ENCODE peak calls at places on chromosomes 7 and 10, in ten cellular contexts. N is astrocyte of the cerebellum, O is PC-9, D is fibroblast of lung, X is AG09319, M is fibroblast of pulmonary artery, V is WERI-Rb-1, U is brain microvascular endothelial cell, R is HL-60, Q is tibial nerve. E is an unnamed sample.
A peak's percentile ranks its signal among the peaks of the same experiment; 100 is the strongest.

GRCh38 chr7:5172196-5172800 is 17.7 kb upstream of the WIPI2 start:
- DNase-seq in N (no peak), X (no peak), R (no peak), U (no peak), Q (no peak), V (no peak), O (no peak), D (peak; percentile 20), M (no peak), E (no peak)

GRCh38 chr10:61197022-61197421 is 253.0 kb upstream of the RHOBTB1 start:
- DNase-seq in X (no peak), O (no peak), N (no peak), M (no peak), Q (no peak), D (peak; percentile 13), V (no peak), R (no peak), U (no peak), E (no peak)

GRCh38 chr10:120480065-120480600 is 23.1 kb downstream of the PLPP4 start:
- DNase-seq in U (no peak), N (no peak), M (no peak), X (no peak), O (no peak), R (no peak), Q (peak; percentile 1), D (peak; percentile 29), V (peak; percentile 70), E (no peak)

GRCh38 chr10:86401588-86402282 is 35.1 kb upstream of the GRID1 start:
- DNase-seq in N (no peak), U (no peak), X (no peak), O (no peak), D (no peak), V (no peak), Q (no peak), M (no peak), R (no peak), E (no peak)

GRCh38 chr7:65972976-65973375 is 9.0 kb downstream of the GUSB start:
- DNase-seq in X (no peak), O (no peak), D (no peak), N (no peak), U (no peak), V (no peak), Q (no peak), M (no peak), R (no peak), E (no peak)

GRCh38 chr7:105623906-105624305 is 42.6 kb upstream of the EFCAB10 start:
- DNase-seq in U (no peak), O (no peak), D (no peak), R (no peak), V (no peak), N (no peak), X (no peak), Q (no peak), M (no peak), E (no peak)

GRCh38 chr10:49446031-49446430 is 50.1 kb upstream of the DRGX start:
- DNase-seq in U (peak; percentile 34), N (no peak), Q (no peak), R (no peak), X (no peak), V (no peak), M (peak; percentile 42), D (peak; percentile 56), O (no peak), E (no peak)

GRCh38 chr7:9796241-9796640 is 1177.4 kb upstream of the PHF14 start:
- DNase-seq in N (no peak), Q (no peak), M (no peak), U (no peak), V (no peak), X (no peak), R (no peak), O (no peak), D (no peak), E (no peak)

GRCh38 chr10:123926401-123927264 is 35.0 kb upstream of the CPXM2 start:
- DNase-seq in O (no peak), X (no peak), Q (no peak), D (no peak), N (no peak), V (no peak), U (peak; percentile 1), R (no peak), M (no peak), E (no peak)

DNA sequence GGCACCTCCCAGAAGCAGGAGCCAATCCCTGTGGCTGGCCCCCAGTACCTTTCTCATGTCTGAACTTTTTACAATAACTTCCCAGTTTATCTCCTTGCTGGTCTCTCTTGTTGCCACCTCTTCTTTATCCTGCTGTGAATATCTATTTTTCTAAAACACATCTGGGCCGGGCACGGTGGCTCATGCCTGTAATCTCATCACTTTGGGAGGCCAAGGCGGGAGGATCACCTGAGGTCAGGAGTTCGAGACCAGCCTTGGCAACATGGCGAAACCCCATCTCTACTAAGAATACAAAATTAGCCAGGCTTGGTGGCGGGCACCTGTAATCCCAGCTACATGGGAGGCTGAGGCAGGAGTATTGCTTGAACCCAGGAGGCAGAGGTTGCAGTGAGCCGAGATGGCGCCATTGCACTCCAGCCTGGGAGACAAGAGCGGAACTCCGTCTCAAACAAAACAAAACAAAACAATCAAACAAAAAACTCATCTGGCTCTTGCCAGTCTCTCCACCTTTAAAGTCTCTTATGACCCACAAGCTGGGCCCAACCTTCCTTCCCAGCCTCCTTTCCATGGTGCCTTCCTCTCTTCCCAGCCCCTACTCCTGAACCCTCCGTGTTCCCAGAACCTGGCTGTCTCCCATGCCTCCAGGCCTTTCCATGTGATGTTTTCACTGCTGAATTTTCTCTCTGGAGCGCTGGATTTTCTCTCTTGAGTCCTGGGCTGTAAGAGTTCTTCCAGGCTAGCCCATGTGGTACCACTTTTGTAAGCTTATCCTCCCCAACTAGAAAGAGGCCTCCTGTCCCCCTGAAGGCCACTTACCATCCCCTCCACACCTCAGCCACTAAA is 51.3 kb downstream of the HIP1 start:
- DNase-seq in X (no peak), R (no peak), U (no peak), N (no peak), V (no peak), D (no peak), O (no peak), Q (no peak), M (no peak), E (no peak)
- TF ChIP-seq CTCF in X (no peak), R (no peak), U (no peak), N (no peak), V (no peak), D (no peak), O (no peak), Q (no peak), M (no peak), E (no peak)

DNA sequence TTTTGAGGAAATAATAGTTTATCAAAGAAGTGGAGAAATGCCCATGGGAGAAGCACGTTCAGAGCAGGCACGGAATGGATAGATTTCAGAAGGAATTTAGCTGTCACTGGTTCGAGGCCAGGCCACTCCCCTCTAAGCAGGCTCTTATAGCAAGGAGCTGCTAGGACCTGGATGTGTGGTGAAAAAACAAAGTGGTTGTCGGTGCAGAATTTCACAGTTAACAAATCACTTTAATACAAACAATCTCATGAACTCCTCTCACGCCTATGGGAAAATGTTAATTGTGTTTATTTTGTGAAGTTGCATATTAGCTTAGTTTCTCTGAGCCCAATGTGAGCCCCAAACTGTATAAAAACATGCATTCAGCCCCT is 176.3 kb downstream of the PKD1L1 start:
- DNase-seq in N (no peak), O (no peak), M (no peak), V (no peak), X (no peak), D (peak; percentile 69), R (no peak), U (no peak), Q (no peak), E (no peak)
- TF ChIP-seq CTCF in N (no peak), O (no peak), M (no peak), V (no peak), X (no peak), D (no peak), R (no peak), U (no peak), Q (no peak), E (no peak)

GRCh38 chr7:111855842-111856227 is 293.5 kb upstream of the IMMP2L start:
- DNase-seq in O (no peak), U (peak; percentile 59), V (peak; percentile 47), R (no peak), D (peak; percentile 22), Q (no peak), N (no peak), X (no peak), M (peak; percentile 65), E (no peak)

GRCh38 chr7:111858331-111858730 is 296.0 kb upstream of the IMMP2L start:
- DNase-seq in D (no peak), Q (no peak), X (no peak), O (no peak), N (no peak), U (no peak), M (no peak), V (no peak), R (no peak), E (no peak)

GRCh38 chr7:111853231-111853990 is 291.1 kb upstream of the IMMP2L start:
- DNase-seq in U (no peak), V (peak; percentile 27), M (peak; percentile 32), Q (no peak), N (no peak), R (no peak), X (no peak), O (no peak), D (no peak), E (no peak)

GRCh38 chr7:111852081-111852480 is 289.8 kb upstream of the IMMP2L start:
- DNase-seq in X (no peak), U (no peak), Q (no peak), M (no peak), R (no peak), V (no peak), D (no peak), O (no peak), N (no peak), E (no peak)

GRCh38 chr7:111855161-111855841 is 293.0 kb upstream of the IMMP2L start:
- DNase-seq in M (peak; percentile 89), X (peak; percentile 47), N (peak; percentile 28), O (no peak), R (peak; percentile 63), U (peak; percentile 65), Q (peak; percentile 27), V (peak; percentile 54), D (peak; percentile 53), E (no peak)
- TF ChIP-seq CTCF in M (peak; percentile 82), X (peak; percentile 76), N (peak; percentile 74), O (peak; percentile 60), R (peak; percentile 25), U (peak; percentile 82), Q (peak; percentile 26), V (peak; percentile 71), D (peak; percentile 76), E (peak; percentile 29)

DNA sequence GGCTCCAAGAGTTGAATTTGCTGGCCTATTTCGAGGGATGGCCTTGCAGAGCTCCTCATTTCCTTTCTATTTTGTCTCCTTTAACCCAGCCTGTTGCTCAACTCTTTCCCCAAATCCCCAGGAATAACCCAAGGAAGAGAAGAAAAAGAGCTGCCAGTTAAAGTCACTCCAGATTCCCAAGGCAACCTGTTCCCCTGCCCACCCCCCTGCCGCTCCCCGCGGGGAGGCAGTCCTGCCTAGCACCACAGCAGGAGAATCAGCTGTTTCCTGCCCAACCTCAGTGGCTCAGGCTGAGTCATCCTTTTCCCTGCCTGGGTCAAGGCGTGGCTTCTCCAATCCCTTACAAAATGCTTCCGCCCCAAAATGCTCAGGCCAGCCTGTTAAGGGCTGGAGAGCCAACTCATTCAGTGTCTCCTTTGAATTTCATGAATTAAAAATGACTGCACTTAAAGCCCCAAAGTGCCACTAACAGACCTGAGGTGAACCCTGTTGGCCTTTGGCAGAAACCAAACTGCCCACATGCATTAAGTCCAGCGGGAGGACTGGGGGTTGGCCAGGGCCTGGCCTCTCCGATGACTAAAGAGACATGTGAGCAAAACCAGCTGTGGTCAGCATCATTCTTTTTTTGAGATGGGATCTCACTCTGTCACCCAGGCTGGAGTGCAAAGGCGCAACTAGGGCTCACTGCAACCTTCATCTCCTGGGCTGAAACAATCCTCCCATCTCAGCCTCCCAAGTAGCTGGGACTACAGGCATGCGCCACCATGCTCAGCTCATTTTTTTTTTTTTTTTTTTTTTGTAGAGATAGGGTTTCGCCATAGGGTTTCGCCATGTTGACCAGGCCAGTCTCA is 83.2 kb upstream of the KIF5B start:
- DNase-seq in O (peak; percentile 86), X (peak; percentile 84), M (peak; percentile 95), U (peak; percentile 93), R (peak; percentile 78), Q (peak; percentile 73), D (peak; percentile 96), N (peak; percentile 89), V (no peak), E (peak; percentile 89)
- TF ChIP-seq CTCF in O (no peak), X (peak; percentile 28), M (peak; percentile 9), U (peak; percentile 22), R (no peak), Q (no peak), D (no peak), N (no peak), V (no peak), E (peak; percentile 8)

E was measured in CD14-positive monocyte.